ENCODE peak calls at places on chromosomes 2 and 18, in six cellular contexts. O is uterus, M is body of pancreas, K is breast epithelium, N is H1, J is IMR-90. Z is an unnamed sample. For H3K4me1, the result is how much of the 10 kb centered on the place peaks cover.

GRCh38 chr2:70965506-70965905 is 12.9 kb upstream of the ANKRD53 start:
- DNase-seq in O (no peak), M (no peak), K (peak), N (peak), J (no peak), Z (no peak)

GRCh38 chr2:114068438-114068837 is 178.5 kb downstream of the ACTR3 start:
- DNase-seq in O (no peak), M (no peak), K (no peak), N (no peak), J (peak), Z (no peak)

GRCh38 chr2:207352978-207353377 is 176.8 kb upstream of the CREB1 start:
- DNase-seq in O (peak), M (no peak), K (no peak), N (no peak), J (peak), Z (no peak)

GRCh38 chr18:13525381-13526029 is 200.9 kb downstream of the FAM210A start:
- DNase-seq in O (no peak), M (no peak), K (peak), N (no peak), J (no peak), Z (no peak)

GRCh38 chr2:36886664-36887063 is 79.7 kb downstream of the STRN start:
- DNase-seq in O (no peak), M (no peak), K (no peak), N (no peak), J (peak), Z (no peak)

GRCh38 chr18:51867767-51868166 is 472.2 kb upstream of the DCC start:
- DNase-seq in O (no peak), M (no peak), K (no peak), N (no peak), J (peak), Z (no peak)

GRCh38 chr2:158994920-158995676 is 26.7 kb downstream of the TANC1 start:
- DNase-seq in O (no peak), M (no peak), K (no peak), N (no peak), J (no peak), Z (no peak)

GRCh38 chr2:197310271-197310939 is at the start of gene ANKRD44:
- DNase-seq in O (peak), M (peak), K (peak), N (peak), J (peak), Z (peak)

GRCh38 chr2:72150157-72150960 is 2.7 kb upstream of the CYP26B1 start:
- DNase-seq in O (peak), M (peak), K (peak), N (peak), J (peak), Z (peak)

GRCh38 chr2:70735065-70735464 is 32.9 kb downstream of the ADD2 start:
- DNase-seq in O (no peak), M (no peak), K (no peak), N (no peak), J (no peak), Z (no peak)

GRCh38 chr2:134745023-134745422 is 26.2 kb upstream of the TMEM163 start:
- DNase-seq in O (no peak), M (no peak), K (no peak), N (no peak), J (no peak), Z (no peak)

GRCh38 chr2:19299522-19299921 is 58.9 kb downstream of the OSR1 start:
- DNase-seq in O (no peak), M (no peak), K (no peak), N (no peak), J (peak), Z (no peak)

GRCh38 chr2:1663621-1664020 is 80.7 kb downstream of the PXDN start:
- DNase-seq in O (no peak), M (no peak), K (no peak), N (no peak), J (no peak), Z (no peak)

GRCh38 chr18:55589625-55590291 is 1.8 kb upstream of the TCF4 start:
- DNase-seq in O (peak), M (peak), K (peak), N (peak), J (peak), Z (peak)

GRCh38 chr2:16063955-16064633 is 123.7 kb downstream of the MYCN start:
- DNase-seq in O (no peak), M (no peak), K (no peak), N (no peak), J (no peak), Z (no peak)

GRCh38 chr2:171159326-171160118 is 1.2 kb downstream of the TLK1 start:
- DNase-seq in O (peak), M (peak), K (peak), N (peak), J (peak), Z (peak)

GRCh38 chr2:96400049-96401000 is 64.8 kb downstream of the NCAPH start:
- DNase-seq in O (no peak), M (no peak), K (no peak), N (no peak), J (no peak), Z (no peak)

GRCh38 chr18:9673296-9674251 is 34.5 kb upstream of the RAB31 start:
- DNase-seq in O (no peak), M (peak), K (no peak), N (no peak), J (peak), Z (peak)

GRCh38 chr2:32627441-32627900 is 379 bp upstream of the TTC27 start:
- DNase-seq in O (peak), M (peak), K (peak), N (no peak), J (peak), Z (peak)

GRCh38 chr2:10566021-10566420 is 117.9 kb upstream of the ODC1 start:
- DNase-seq in O (no peak), M (no peak), K (no peak), N (no peak), J (peak), Z (no peak)

GRCh38 chr2:43129676-43130547 is 96.5 kb downstream of the ZFP36L2 start:
- DNase-seq in O (no peak), M (no peak), K (no peak), N (no peak), J (peak), Z (peak)

GRCh38 chr2:234395801-234396478 is 100.9 kb downstream of the ARL4C start:
- DNase-seq in O (no peak), M (peak), K (no peak), N (no peak), J (no peak), Z (no peak)

GRCh38 chr2:204341887-204342276 is 203.4 kb upstream of the PARD3B start:
- DNase-seq in O (no peak), M (no peak), K (no peak), N (no peak), J (no peak), Z (no peak)

GRCh38 chr2:38432827-38433606 is 55.9 kb upstream of the ATL2 start:
- DNase-seq in O (no peak), M (no peak), K (no peak), N (no peak), J (no peak), Z (peak)

GRCh38 chr2:197777823-197778407 is 7.2 kb downstream of the BOLL start:
- DNase-seq in O (no peak), M (no peak), K (no peak), N (no peak), J (peak), Z (no peak)

GRCh38 chr2:127090281-127091128 is 16.4 kb downstream of the BIN1 start:
- DNase-seq in O (no peak), M (no peak), K (no peak), N (no peak), J (no peak), Z (no peak)

GRCh38 chr18:53458944-53459580 is 765.4 kb downstream of the MBD2 start:
- DNase-seq in O (no peak), M (no peak), K (no peak), N (peak), J (no peak), Z (peak)

GRCh38 chr2:241703128-241703604 is 1.3 kb downstream of the ING5 start:
- DNase-seq in O (no peak), M (no peak), K (no peak), N (no peak), J (no peak), Z (no peak)

GRCh38 chr18:10500038-10500437 is 25.8 kb upstream of the NAPG start:
- DNase-seq in O (no peak), M (no peak), K (no peak), N (no peak), J (no peak), Z (no peak)

GRCh38 chr2:11540148-11540995 is 6.5 kb downstream of the GREB1 start:
- DNase-seq in O (peak), M (peak), K (peak), N (no peak), J (no peak), Z (no peak)

GRCh38 chr2:222404126-222404891 is 20.0 kb upstream of the SGPP2 start:
- DNase-seq in O (no peak), M (no peak), K (no peak), N (no peak), J (no peak), Z (peak)

GRCh38 chr2:75602724-75603342 is 42.1 kb upstream of the EVA1A start:
- DNase-seq in O (no peak), M (no peak), K (peak), N (no peak), J (peak), Z (no peak)

GRCh38 chr18:55783921-55784320 is 195.9 kb upstream of the TCF4 start:
- DNase-seq in O (no peak), M (no peak), K (no peak), N (no peak), J (no peak), Z (no peak)

GRCh38 chr2:216601632-216602409 is 31.4 kb upstream of the IGFBP2 start:
- DNase-seq in O (no peak), M (peak), K (no peak), N (no peak), J (no peak), Z (no peak)

GRCh38 chr18:80033181-80034067 is 810 bp upstream of the RBFA start:
- DNase-seq in O (peak), M (peak), K (peak), N (peak), J (peak), Z (no peak)
- TF ChIP-seq POLR2A in O (peak), M (no peak), K (no peak), N (peak), J (peak), Z (peak)

GRCh38 chr2:168029071-168029470 is 218.3 kb downstream of the STK39 start:
- DNase-seq in O (no peak), M (no peak), K (no peak), N (no peak), J (no peak), Z (no peak)

GRCh38 chr2:168024459-168024858 is 222.9 kb downstream of the STK39 start:
- DNase-seq in O (no peak), M (no peak), K (no peak), N (no peak), J (no peak), Z (no peak)

GRCh38 chr2:168028377-168028776 is 219.0 kb downstream of the STK39 start:
- DNase-seq in O (no peak), M (no peak), K (no peak), N (no peak), J (no peak), Z (no peak)

GRCh38 chr2:168030862-168031624 is 216.4 kb downstream of the STK39 start:
- DNase-seq in O (no peak), M (no peak), K (no peak), N (no peak), J (peak), Z (no peak)

GRCh38 chr2:168025487-168026203 is 221.8 kb downstream of the STK39 start:
- DNase-seq in O (no peak), M (no peak), K (peak), N (no peak), J (no peak), Z (no peak)
- TF ChIP-seq CTCF in O (no peak), M (no peak), K (no peak), N (no peak), J (no peak), Z (no peak)

DNA sequence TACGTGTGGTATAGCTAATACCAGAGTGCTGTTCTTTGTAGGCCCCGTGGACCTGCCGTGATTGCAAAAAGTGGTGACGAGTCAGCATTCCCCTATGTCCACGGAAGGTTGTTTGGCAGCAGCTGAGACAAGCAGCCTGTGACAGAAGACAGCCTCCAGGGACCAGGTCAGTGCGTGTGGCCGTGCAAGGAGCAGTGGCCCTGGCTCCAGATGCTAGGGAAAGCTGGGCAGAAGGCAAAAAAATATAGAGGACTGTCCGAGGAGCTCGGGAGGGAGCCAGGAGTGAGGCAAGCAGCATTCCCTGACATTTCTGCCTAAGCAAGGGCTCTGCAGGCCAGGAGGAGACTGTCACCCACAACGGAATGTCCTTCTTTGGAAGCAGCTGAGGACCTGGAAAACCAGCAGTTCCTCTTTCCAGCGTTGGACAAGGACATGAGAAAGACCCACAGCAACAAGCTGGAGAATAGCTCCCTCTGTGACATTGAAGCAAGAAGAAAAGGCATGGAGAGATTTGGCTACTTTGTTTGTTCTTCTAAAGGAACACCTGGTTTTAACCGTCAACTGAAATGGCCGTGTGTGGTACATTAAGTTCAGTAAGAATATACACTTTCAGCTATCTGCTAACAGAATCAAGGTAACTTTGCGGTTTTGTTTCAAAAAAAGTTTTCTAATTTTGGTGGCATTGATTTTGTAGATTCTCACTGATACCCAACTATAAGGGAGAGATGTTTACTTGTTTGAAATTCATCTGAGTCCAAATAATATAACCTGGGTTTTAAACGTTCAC is 58.3 kb downstream of the NPAS2 start:
- DNase-seq in O (no peak), M (peak), K (no peak), N (no peak), J (no peak), Z (peak)
- H3K4me1 ChIP-seq in O (under half), M (half or more), K (under half), N (under half), J (under half), Z (under half)

DNA sequence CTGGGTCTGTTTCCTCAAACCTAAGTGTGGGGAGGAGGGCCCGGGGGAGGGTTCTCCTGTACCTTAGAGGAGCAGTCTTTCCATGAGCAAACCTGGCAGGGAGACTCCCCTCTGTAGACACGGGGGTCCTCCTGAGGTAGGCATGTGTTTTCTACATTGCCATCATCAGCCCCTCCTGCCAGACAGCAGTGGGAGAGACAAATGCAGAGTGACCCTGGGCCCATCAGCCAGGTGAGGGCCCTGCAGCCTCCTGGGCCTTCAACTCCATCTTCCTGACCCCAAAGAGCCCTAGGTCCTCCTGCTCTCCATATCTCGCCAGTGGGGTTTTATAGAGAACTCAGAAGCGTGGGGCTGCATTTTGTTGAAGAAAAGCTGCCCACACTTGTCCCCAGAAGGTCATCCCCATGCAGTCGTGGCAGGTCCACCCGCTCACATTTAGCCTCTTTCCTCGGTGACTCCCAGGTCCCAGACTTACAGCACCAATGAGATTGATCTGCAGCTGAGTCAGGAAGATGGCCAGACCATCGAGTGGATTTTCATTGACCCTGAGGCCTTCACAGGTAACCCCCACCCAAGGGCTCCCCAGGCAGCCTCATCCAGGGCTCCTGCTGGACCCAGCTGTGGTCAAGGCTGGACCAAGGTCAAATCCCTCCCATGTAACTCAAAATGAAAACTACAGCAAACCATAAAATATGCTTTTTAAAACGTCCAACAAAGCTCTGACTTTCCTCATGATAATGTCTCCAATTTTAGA is 2.6 kb downstream of the CHRNG start:
- DNase-seq in O (no peak), M (no peak), K (no peak), N (peak), J (no peak), Z (no peak)
- TF ChIP-seq POLR2A in O (no peak), M (no peak), K (no peak), N (no peak), J (no peak), Z (no peak)

DNA sequence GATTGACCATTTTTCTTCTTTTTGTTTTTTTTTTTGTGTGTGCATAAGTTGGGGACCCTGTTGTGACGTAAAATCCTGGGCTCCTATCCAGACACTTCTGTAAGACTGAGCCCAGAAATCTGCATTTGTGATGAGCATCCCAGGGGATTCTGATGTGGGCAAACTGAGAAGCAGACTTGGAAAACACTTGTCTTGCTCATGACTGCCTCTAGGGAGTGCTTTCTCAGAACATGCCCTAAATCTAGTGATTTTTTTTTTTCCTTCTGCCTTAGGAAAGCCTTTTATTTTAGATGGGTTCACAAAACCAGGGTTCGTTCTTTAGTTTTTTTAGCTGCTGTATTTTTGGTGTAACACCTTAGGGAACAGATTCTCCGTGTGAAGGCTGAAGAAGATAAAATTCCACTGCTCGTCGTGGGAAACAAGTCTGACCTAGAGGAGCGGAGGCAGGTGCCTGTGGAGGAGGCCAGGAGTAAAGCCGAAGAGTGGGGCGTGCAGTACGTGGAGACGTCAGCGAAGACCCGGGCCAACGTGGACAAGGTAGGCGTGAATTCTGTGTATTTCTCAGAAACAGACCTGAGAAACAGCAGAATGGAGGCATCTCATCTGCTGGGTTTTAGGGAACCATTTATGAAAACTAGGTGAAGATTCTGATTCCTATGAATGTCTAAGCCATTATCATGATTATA is 36.7 kb downstream of the RALB start:
- DNase-seq in O (no peak), M (no peak), K (no peak), N (no peak), J (no peak), Z (no peak)
- TF ChIP-seq CTCF in O (no peak), M (no peak), K (no peak), N (no peak), J (peak), Z (no peak)

Z was measured in adrenal gland.